ENCODE peak calls at places on chromosomes 4 and X, in ten cellular contexts. G, M, Q, U, P, V, L, S, W and T are unnamed samples. For H3K4me1, the result is how much of the 10 kb centered on the place peaks cover.

GRCh38 chr4:155900402-155900801 is 3.1 kb upstream of the TDO2 start:
- DNase-seq in L (no peak), S (no peak), M (peak), V (no peak), G (no peak), Q (no peak), W (no peak), P (no peak), U (no peak), T (no peak)

GRCh38 chrX:134547047-134547679 is 87.2 kb downstream of the HPRT1 start:
- DNase-seq in S (no peak), M (no peak), V (no peak), Q (no peak), P (no peak), W (no peak), L (no peak), G (no peak), U (no peak), T (no peak)

GRCh38 chrX:48697182-48697727 is 721 bp downstream of the SUV39H1 start:
- DNase-seq in U (no peak), L (no peak), Q (no peak), S (no peak), P (no peak), M (peak), G (no peak), V (no peak), W (no peak), T (no peak)

GRCh38 chr4:25860586-25861421 is 2.0 kb downstream of the SEL1L3 start:
- DNase-seq in U (peak), G (peak), M (no peak), L (no peak), Q (peak), P (no peak), V (no peak), W (no peak), S (no peak), T (peak)

GRCh38 chrX:23954396-23954795 is 46.6 kb downstream of the CXorf58 start:
- DNase-seq in S (no peak), P (no peak), M (peak), W (no peak), G (no peak), Q (no peak), L (no peak), V (no peak), U (no peak), T (no peak)

GRCh38 chr4:172168888-172169287 is 355.7 kb downstream of the GALNTL6 start:
- DNase-seq in U (no peak), W (no peak), P (no peak), V (no peak), G (no peak), Q (no peak), M (no peak), L (no peak), S (no peak), T (no peak)

GRCh38 chr4:98232202-98232601 is 29.0 kb upstream of the RAP1GDS1 start:
- DNase-seq in V (no peak), U (no peak), W (no peak), G (no peak), L (no peak), S (no peak), M (no peak), P (no peak), Q (no peak), T (no peak)

GRCh38 chr4:128286474-128287158 is 997 bp downstream of the PGRMC2 start:
- DNase-seq in Q (no peak), W (peak), P (no peak), G (peak), M (peak), S (no peak), V (no peak), L (no peak), U (peak), T (no peak)

GRCh38 chr4:124018383-124019317 is 622.1 kb downstream of the SPRY1 start:
- DNase-seq in M (peak), P (peak), G (peak), V (peak), W (no peak), U (peak), L (no peak), S (peak), Q (no peak), T (no peak)

GRCh38 chr4:160537681-160538080 is 1434.8 kb downstream of the RAPGEF2 start:
- DNase-seq in U (no peak), Q (no peak), S (no peak), P (no peak), M (no peak), W (no peak), L (no peak), G (no peak), V (no peak), T (no peak)

GRCh38 chrX:115017455-115017854 is at the start of gene IL13RA2:
- DNase-seq in M (peak), L (no peak), S (no peak), P (no peak), G (no peak), V (no peak), U (no peak), Q (no peak), W (no peak), T (no peak)

GRCh38 chr4:137530176-137530575 is 2.1 kb downstream of the PCDH18 start:
- DNase-seq in G (no peak), P (no peak), M (no peak), S (no peak), U (no peak), W (no peak), Q (no peak), V (no peak), L (no peak), T (no peak)

GRCh38 chrX:118373538-118373937 is 27.6 kb downstream of the WDR44 start:
- DNase-seq in U (no peak), V (no peak), S (no peak), G (no peak), L (no peak), Q (no peak), M (no peak), P (no peak), W (no peak), T (no peak)

GRCh38 chrX:10971759-10972158 is 139.4 kb upstream of the HCCS start:
- DNase-seq in Q (no peak), G (no peak), L (no peak), P (no peak), M (no peak), U (no peak), S (no peak), V (no peak), W (no peak), T (no peak)

GRCh38 chr4:184962125-184962638 is 56.1 kb upstream of the HELT start:
- DNase-seq in M (no peak), W (no peak), L (no peak), U (no peak), V (no peak), P (no peak), Q (no peak), G (no peak), S (no peak), T (no peak)

GRCh38 chr4:48704091-48704802 is 75.8 kb downstream of the FRYL start:
- DNase-seq in U (no peak), M (no peak), P (no peak), Q (no peak), L (no peak), G (no peak), W (no peak), S (no peak), V (no peak), T (no peak)

GRCh38 chr4:128427832-128428366 is 140.3 kb upstream of the PGRMC2 start:
- DNase-seq in P (no peak), L (peak), M (peak), W (no peak), U (no peak), S (peak), G (peak), Q (peak), V (no peak), T (peak)

GRCh38 chrX:122943918-122944317 is 240.2 kb upstream of the GRIA3 start:
- DNase-seq in G (no peak), P (no peak), U (no peak), S (no peak), V (no peak), Q (no peak), M (no peak), W (no peak), L (no peak), T (no peak)

GRCh38 chr4:73452953-73453700 is 17.1 kb downstream of the AFP start:
- DNase-seq in V (no peak), S (no peak), U (no peak), W (no peak), L (no peak), P (no peak), Q (no peak), M (peak), G (no peak), T (no peak)

GRCh38 chr4:117085185-117085701 is at the start of gene TRAM1L1:
- DNase-seq in V (no peak), M (peak), G (peak), W (peak), U (peak), P (peak), Q (peak), S (no peak), L (no peak), T (peak)

GRCh38 chr4:123121241-123121907 is 199.0 kb upstream of the NUDT6 start:
- DNase-seq in Q (no peak), V (no peak), P (no peak), M (no peak), U (no peak), S (no peak), L (no peak), G (no peak), W (no peak), T (no peak)

GRCh38 chrX:2192584-2193272 is 308.0 kb downstream of the DHRSX start:
- DNase-seq in W (no peak), V (no peak), L (no peak), M (no peak), G (no peak), P (no peak), S (no peak), U (no peak), Q (no peak), T (no peak)

GRCh38 chr4:107939307-107939706 is 8.0 kb downstream of the CYP2U1 start:
- DNase-seq in M (no peak), L (no peak), W (no peak), U (no peak), G (no peak), Q (no peak), S (no peak), V (no peak), P (no peak), T (no peak)

GRCh38 chrX:130874751-130875150 is 28.3 kb downstream of the ENOX2 start:
- DNase-seq in L (no peak), G (no peak), V (no peak), P (no peak), M (no peak), S (no peak), Q (no peak), U (no peak), W (no peak), T (no peak)

GRCh38 chr4:105455998-105456397 is 17.9 kb downstream of the PPA2 start:
- DNase-seq in W (no peak), S (no peak), M (no peak), P (no peak), L (no peak), V (no peak), G (no peak), Q (no peak), U (no peak), T (no peak)

GRCh38 chr4:148443550-148444295 is 1.5 kb upstream of the NR3C2 start:
- DNase-seq in L (peak), S (peak), Q (peak), G (peak), P (peak), V (no peak), U (peak), W (peak), M (peak), T (peak)

GRCh38 chrX:71492086-71493065 is 40.5 kb upstream of the OGT start:
- DNase-seq in M (peak), V (no peak), P (peak), Q (peak), W (peak), U (peak), G (peak), L (no peak), S (peak), T (peak)

GRCh38 chrX:136214551-136214950 is 36.6 kb downstream of the MAP7D3 start:
- DNase-seq in V (no peak), M (no peak), S (no peak), P (no peak), W (no peak), L (no peak), U (no peak), Q (no peak), G (peak), T (no peak)

GRCh38 chrX:3589474-3589873 is 124.0 kb downstream of the PRKX start:
- DNase-seq in P (no peak), U (no peak), W (no peak), V (no peak), Q (no peak), G (no peak), M (no peak), S (no peak), L (no peak), T (no peak)

GRCh38 chr4:51840791-51841190 is 2.2 kb upstream of the DCUN1D4 start:
- DNase-seq in Q (no peak), U (no peak), S (no peak), G (no peak), W (no peak), L (no peak), P (no peak), M (no peak), V (no peak), T (no peak)

GRCh38 chr4:54961357-54961975 is 163.9 kb downstream of the KDR start:
- DNase-seq in S (no peak), V (no peak), U (peak), W (peak), M (peak), G (no peak), Q (no peak), P (no peak), L (no peak), T (no peak)

GRCh38 chrX:136147966-136148365 is 633 bp downstream of the FHL1 start:
- DNase-seq in L (no peak), Q (no peak), U (no peak), W (no peak), S (no peak), M (peak), G (no peak), P (no peak), V (no peak), T (no peak)

GRCh38 chr4:2786152-2786671 is 6.7 kb upstream of the SH3BP2 start:
- DNase-seq in G (no peak), L (no peak), W (peak), P (peak), M (no peak), U (no peak), V (peak), Q (peak), S (no peak), T (peak)

GRCh38 chr4:188372051-188372450 is 232.8 kb downstream of the TRIML1 start:
- DNase-seq in V (no peak), Q (no peak), G (no peak), L (no peak), P (no peak), U (no peak), W (no peak), S (no peak), M (no peak), T (no peak)

GRCh38 chr4:120085705-120086104 is 19.1 kb upstream of the MAD2L1 start:
- DNase-seq in S (no peak), U (no peak), P (no peak), M (no peak), V (no peak), Q (no peak), G (no peak), W (no peak), L (no peak), T (no peak)

DNA sequence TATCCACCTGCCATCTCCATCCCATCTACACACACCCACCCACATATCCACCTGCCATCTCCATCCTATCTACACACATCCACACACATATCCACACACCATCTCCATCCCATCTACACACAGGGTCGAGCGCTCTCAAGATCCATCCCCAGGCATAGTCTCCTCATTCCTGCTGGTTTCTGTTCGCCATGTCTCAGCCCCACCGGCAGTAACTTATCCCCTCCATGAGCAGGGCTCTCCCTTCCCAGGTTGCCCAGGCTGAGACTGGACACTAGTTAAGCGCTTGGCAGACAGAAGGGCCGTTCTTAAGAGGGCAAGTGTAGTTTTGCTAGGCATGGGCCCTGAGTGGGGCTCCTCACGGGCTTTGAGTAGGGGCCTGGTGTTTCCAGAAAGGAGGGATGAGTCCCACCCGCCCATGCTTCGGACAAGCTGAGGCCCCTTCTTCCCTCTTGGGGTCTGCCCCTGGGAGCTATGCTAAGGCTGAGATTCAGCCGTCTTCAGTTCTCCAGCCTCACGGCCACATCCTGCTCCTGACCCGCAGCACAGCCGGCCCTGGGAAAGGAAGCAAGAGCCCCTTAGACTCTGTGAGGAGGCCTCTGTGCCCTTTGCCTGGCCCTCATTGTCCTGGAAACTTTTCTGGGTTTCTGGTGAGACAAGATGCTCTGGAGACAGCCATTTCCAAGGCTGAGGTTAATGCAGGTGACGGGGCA is 20.4 kb downstream of the TMEM271 start:
- DNase-seq in V (no peak), U (no peak), Q (no peak), S (no peak), W (no peak), P (no peak), M (no peak), L (no peak), G (no peak), T (no peak)
- H3K4me3 ChIP-seq in V (no peak), U (no peak), Q (no peak), S (no peak), W (no peak), P (no peak), M (no peak), L (no peak), G (no peak), T (no peak)

DNA sequence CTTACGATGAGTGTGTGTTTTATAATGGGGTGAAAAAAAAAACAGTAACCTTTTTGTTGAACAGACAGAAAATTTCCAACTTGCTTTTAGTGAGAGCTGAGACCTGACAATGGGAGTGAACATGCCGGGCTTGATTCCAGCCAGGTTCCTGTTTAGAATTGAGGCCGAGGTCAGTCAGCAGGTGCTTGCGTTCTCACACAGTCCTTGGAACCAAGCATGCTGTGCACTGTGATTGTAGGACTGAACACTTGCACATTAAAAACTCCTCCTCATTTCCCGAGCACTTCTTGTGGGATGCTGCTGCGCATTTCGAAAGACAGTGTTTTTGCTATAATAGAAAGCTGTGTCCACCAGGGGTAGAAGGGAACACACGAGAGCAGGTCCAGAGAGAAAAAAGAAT is 51.8 kb downstream of the TMEM131L start:
- DNase-seq in L (no peak), Q (no peak), M (no peak), V (no peak), G (peak), W (no peak), U (peak), P (no peak), S (no peak), T (peak)
- H3K4me1 ChIP-seq in L (under half), Q (under half), M (under half), V (half or more), G (half or more), W (half or more), U (half or more), P (half or more), S (under half), T (half or more)

DNA sequence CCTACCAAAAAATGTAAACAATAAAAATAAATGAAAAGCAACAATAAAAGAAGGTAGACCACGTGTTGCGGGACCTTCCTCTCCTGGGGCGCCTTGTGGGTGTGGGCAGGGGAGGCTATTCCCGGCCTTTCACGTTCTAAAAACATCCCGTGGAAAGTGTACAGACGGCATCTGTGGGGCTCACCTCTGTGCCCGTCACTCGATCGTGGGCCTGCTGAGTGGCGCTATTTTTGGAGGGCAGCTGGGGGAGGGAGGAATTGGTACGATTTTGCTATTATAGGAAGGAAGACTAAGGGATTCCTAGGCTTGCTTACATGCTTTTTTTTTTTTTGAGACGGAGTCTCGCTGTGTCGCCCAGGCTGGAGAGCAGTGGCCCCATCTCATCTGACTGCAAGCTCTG is 13.6 kb upstream of the PPP2R3B start:
- DNase-seq in Q (no peak), W (no peak), S (no peak), G (no peak), V (no peak), M (no peak), U (no peak), P (no peak), L (no peak), T (no peak)
- H3K27ac ChIP-seq in Q (no peak), W (no peak), S (no peak), G (no peak), V (no peak), M (no peak), U (no peak), P (no peak), L (no peak), T (no peak)

DNA sequence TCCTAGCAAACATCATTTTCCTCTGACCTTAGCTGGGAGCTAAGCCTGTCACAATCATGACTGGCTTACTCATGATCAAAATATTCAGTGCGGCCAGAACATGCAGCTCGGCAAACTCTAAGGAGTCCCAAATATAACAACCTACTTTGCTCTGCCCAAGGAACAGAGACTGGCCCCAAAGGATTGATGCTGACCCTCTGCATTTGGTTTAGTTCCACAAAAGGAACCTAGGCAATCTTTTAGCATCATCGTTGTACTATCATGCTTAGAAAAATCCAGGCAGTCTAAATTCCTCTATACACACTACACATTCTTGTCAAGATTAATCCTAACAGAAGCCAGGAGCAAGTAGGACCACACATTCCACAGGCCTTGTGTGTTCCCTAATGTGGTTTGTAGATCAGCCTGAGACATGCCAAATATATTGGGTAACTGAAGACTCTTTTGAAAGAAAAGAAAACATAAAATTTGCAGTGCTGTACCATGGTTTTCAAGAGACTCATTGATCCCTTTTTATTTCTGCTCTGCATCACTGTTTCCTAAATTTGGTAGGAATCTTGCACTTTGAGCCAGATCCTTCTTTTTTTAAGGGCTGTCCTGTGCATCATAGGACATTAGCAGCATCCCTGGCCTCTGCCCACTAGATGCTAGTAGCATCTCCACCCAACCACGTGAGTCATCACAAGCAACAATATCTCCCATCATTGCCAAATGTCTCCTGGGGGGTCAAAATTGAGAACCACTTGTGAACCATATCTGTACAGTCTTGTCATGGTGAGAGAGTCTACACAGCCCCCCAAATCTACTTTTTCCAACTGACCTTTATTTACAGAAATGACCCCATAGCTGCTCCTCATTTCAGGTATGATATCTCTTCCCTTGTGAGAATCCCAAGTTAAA is 17.6 kb upstream of the CC2D2A start:
- DNase-seq in L (no peak), Q (no peak), U (no peak), S (peak), P (peak), M (no peak), W (no peak), V (no peak), G (peak), T (no peak)
- H3K4me3 ChIP-seq in L (no peak), Q (no peak), U (no peak), S (no peak), P (no peak), M (no peak), W (no peak), V (no peak), G (no peak), T (no peak)

DNA sequence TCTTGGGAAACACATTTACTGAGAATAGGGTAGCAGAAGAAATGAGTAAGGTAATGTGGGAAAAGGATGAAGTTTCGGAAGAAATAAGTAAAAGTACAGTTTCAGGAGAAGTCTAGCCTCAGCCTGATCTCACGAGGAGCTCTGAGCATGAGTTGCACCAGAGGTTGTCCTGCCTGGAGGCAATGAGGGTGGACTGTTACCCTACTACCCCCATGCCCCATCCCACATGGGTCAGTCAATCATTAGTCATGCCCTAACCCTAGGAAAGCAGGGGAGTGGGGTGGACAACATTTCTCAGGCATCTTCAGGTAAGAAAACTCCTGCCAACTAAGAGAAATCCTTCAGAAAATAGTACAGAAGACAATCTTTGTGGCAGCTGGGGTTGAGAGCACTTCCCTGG is 35.1 kb downstream of the HS3ST1 start:
- DNase-seq in G (no peak), S (no peak), U (no peak), Q (no peak), W (no peak), P (no peak), M (no peak), V (no peak), L (no peak), T (no peak)
- H3K4me1 ChIP-seq in G (under half), S (under half), U (under half), Q (under half), W (under half), P (under half), M (under half), V (under half), L (under half), T (under half)